ENCODE peak calls at places on chromosomes 12 and 14, in six cellular contexts. W is HCT116, R is SK-N-SH, T is K562, Z is HepG2, C is H1. V is an unnamed sample.

GRCh38 chr14:104593241-104593701 is 11.3 kb downstream of the TMEM179 start:
- DNase-seq in R (peak; percentile 59), Z (no peak), W (no peak), C (no peak), T (no peak), V (no peak)

GRCh38 chr12:58433969-58434368 is 486.3 kb downstream of the LRIG3 start:
- DNase-seq in R (no peak), C (no peak), T (no peak), W (peak; percentile 36), Z (no peak), V (no peak)

GRCh38 chr14:57487771-57488170 is 5.9 kb downstream of the CCDC198 start:
- DNase-seq in C (no peak), R (no peak), W (no peak), T (no peak), Z (no peak), V (no peak)

GRCh38 chr14:26204954-26205479 is 392.8 kb downstream of the NOVA1 start:
- DNase-seq in W (no peak), R (peak; percentile 7), T (no peak), Z (no peak), C (peak; percentile 71), V (no peak)

GRCh38 chr14:95486875-95487668 is 29.4 kb downstream of the SYNE3 start:
- DNase-seq in T (no peak), W (no peak), C (no peak), R (no peak), Z (no peak), V (no peak)

GRCh38 chr12:106267535-106267934 is 19.7 kb upstream of the CKAP4 start:
- DNase-seq in T (no peak), Z (no peak), W (no peak), C (no peak), R (no peak), V (no peak)

GRCh38 chr14:75183225-75183624 is 6.8 kb upstream of the TMED10 start:
- DNase-seq in C (no peak), W (no peak), T (no peak), R (no peak), Z (no peak), V (no peak)

GRCh38 chr12:92735131-92735721 is 32.4 kb downstream of the PLEKHG7 start:
- DNase-seq in C (no peak), R (no peak), T (no peak), Z (no peak), W (no peak), V (no peak)

GRCh38 chr12:65300679-65301349 is 22.3 kb downstream of the MSRB3 start:
- DNase-seq in Z (peak; percentile 34), C (no peak), T (peak; percentile 21), R (no peak), W (peak; percentile 54), V (peak; percentile 52)

GRCh38 chr12:120079352-120080042 is 37.1 kb downstream of the RAB35 start:
- DNase-seq in W (peak; percentile 18), Z (peak; percentile 78), C (no peak), T (no peak), R (no peak), V (peak; percentile 86)

GRCh38 chr12:59657266-59657665 is 61.4 kb downstream of the SLC16A7 start:
- DNase-seq in R (no peak), W (no peak), C (no peak), Z (no peak), T (no peak), V (no peak)

GRCh38 chr12:77190022-77190421 is 124.7 kb upstream of the E2F7 start:
- DNase-seq in C (no peak), T (no peak), R (no peak), Z (no peak), W (no peak), V (no peak)

GRCh38 chr12:104215638-104216297 is at the start of gene TXNRD1:
- DNase-seq in R (no peak), C (peak; percentile 90), Z (peak; percentile 30), T (peak; percentile 84), W (peak; percentile 56), V (no peak)

GRCh38 chr12:112149596-112149995 is 24.2 kb downstream of the TRAFD1 start:
- DNase-seq in W (no peak), Z (no peak), T (no peak), R (no peak), C (no peak), V (no peak)

GRCh38 chr14:73736842-73737241 is 22.7 kb upstream of the PNMA1 start:
- DNase-seq in W (no peak), C (no peak), Z (no peak), T (no peak), R (no peak), V (no peak)

GRCh38 chr12:89960011-89960507 is 251.4 kb upstream of the ATP2B1 start:
- DNase-seq in R (no peak), C (no peak), Z (no peak), T (no peak), W (no peak), V (no peak)

GRCh38 chr14:81323621-81324400 is 76.3 kb downstream of the STON2 start:
- DNase-seq in C (peak; percentile 61), Z (no peak), R (no peak), W (peak; percentile 36), T (no peak), V (peak; percentile 63)

GRCh38 chr14:52875707-52876106 is 75.1 kb downstream of the FERMT2 start:
- DNase-seq in R (no peak), Z (no peak), W (no peak), T (no peak), C (no peak), V (no peak)

GRCh38 chr14:61753631-61754030 is 8.6 kb upstream of the SNAPC1 start:
- DNase-seq in T (no peak), Z (peak; percentile 12), R (no peak), W (no peak), C (no peak), V (peak; percentile 32)

GRCh38 chr14:81450100-81450531 is 50.0 kb upstream of the STON2 start:
- DNase-seq in T (no peak), W (no peak), Z (no peak), R (no peak), C (no peak), V (no peak)

GRCh38 chr14:56180754-56181542 is 62.7 kb downstream of the PELI2 start:
- DNase-seq in Z (no peak), C (no peak), T (no peak), W (no peak), R (no peak), V (no peak)

GRCh38 chr12:88945041-88945732 is 364.9 kb upstream of the KITLG start:
- DNase-seq in C (no peak), Z (no peak), T (no peak), R (no peak), W (no peak), V (no peak)
- TF ChIP-seq JUND in C (no peak), Z (no peak), T (no peak), R (no peak), W (no peak), V (no peak)

GRCh38 chr14:97179573-97179972 is 382.4 kb downstream of the VRK1 start:
- DNase-seq in W (no peak), R (no peak), C (no peak), Z (no peak), T (no peak), V (no peak)

GRCh38 chr14:97180304-97181200 is 383.4 kb downstream of the VRK1 start:
- DNase-seq in Z (peak; percentile 25), T (no peak), R (no peak), W (peak; percentile 88), C (no peak), V (peak; percentile 9)

GRCh38 chr14:97187916-97188315 is 390.7 kb downstream of the VRK1 start:
- DNase-seq in Z (no peak), W (no peak), T (no peak), R (no peak), C (no peak), V (no peak)

DNA sequence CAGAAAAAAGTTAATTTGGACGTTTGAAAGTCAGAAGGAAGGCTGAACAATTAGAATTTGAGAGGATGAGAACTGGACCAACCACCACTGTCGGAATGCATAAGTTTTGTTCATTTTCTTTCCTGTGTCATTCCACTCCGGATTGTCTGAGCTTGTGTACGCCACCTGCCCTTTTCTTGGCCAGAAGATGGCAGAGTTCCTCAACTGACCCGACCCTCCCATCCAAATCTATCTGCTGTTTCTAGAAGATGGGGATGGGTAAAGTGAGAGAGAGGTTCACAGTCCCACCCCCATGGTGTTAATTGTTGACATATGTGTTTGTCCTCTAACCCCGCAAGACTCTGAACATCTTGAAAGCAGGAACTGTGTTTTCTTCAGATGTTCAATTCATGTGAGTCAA is 388.0 kb downstream of the VRK1 start:
- DNase-seq in Z (no peak), W (no peak), T (no peak), R (no peak), C (peak; percentile 51), V (peak; percentile 21)
- TF ChIP-seq JUND in Z (no peak), W (no peak), T (no peak), R (no peak), C (no peak), V (no peak)

GRCh38 chr12:53807322-53807721 is 55.5 kb upstream of the CISTR start:
- DNase-seq in R (no peak), C (no peak), T (no peak), W (no peak), Z (no peak), V (no peak)

GRCh38 chr12:53806689-53807088 is 54.9 kb upstream of the CISTR start:
- DNase-seq in Z (no peak), R (no peak), T (no peak), W (no peak), C (no peak), V (no peak)

GRCh38 chr12:53805067-53805466 is 53.3 kb upstream of the CISTR start:
- DNase-seq in C (no peak), Z (no peak), W (no peak), R (no peak), T (no peak), V (no peak)

GRCh38 chr12:53804429-53804828 is 52.6 kb upstream of the CISTR start:
- DNase-seq in Z (no peak), T (no peak), C (no peak), R (no peak), W (no peak), V (peak; percentile 83)

DNA sequence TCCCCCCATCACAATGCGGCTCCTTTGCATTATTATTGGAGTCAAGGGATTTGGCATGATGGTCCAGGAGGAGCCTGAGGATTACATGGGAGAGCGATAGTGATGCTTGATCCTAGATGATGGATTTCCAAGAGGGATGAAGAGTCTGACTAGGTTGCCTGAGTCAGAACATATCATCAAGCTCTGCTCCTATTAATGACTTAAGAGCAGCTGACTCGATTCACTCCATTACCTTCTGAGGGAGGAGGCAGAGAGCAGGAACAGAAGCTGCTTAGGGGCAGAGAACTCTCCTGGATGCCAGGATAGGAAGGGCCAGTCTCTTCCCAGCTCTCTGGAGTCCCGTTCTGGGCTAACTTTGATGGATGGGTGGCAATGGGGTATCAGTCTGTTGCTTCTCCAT is 54.0 kb upstream of the CISTR start:
- DNase-seq in Z (no peak), T (no peak), W (no peak), R (no peak), C (no peak), V (no peak)
- TF ChIP-seq JUND in Z (no peak), T (no peak), W (no peak), R (no peak), C (no peak), V (no peak)

DNA sequence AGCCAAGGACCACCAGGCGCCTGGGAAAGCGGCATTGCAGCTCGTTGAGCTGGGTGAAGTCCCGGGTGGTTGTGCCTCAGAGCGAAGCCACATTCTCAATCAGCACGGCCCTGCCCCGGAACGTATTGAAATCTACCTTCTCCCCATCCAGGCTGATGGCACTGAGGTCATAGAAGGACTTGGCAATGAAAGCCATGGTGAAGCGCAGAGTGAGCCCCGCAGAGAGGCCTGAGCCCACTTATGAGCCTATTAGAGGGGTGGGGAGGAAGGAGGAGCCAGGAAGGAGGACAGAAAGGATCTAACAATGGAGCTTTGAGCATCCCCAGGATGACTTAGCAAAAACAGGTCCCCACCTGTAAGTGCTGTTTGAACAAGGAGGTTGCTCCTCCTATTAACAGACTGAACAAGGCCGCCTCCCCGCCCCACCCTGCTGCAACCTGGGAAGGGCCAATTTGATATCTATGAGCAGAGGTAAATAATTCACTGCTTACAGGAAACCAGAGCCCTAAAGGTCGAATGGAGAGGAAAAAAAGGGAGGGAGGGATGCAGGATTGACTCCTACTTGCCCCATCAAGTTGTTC is at the start of gene GPX2:
- DNase-seq in C (no peak), Z (peak; percentile 98), R (no peak), W (no peak), T (no peak), V (no peak)
- TF ChIP-seq JUND in C (no peak), Z (no peak), R (no peak), W (no peak), T (no peak), V (no peak)

V was measured in T47D.